ENCODE peak calls at places on chromosomes 6 and 20, in five cellular contexts. U, V, O, W and R are unnamed samples.

GRCh38 chr6:13234130-13234529 is 94.2 kb downstream of the TBC1D7 start:
- DNase-seq in O (no peak), W (no peak), U (no peak), V (peak; percentile 85), R (no peak)

GRCh38 chr6:170291271-170292110 is 613 bp upstream of the DLL1 start:
- DNase-seq in W (no peak), V (peak; percentile 32), O (peak; percentile 56), U (peak; percentile 27), R (no peak)

GRCh38 chr6:8082954-8083858 is 19.0 kb upstream of the BLOC1S5 start:
- DNase-seq in O (no peak), V (peak; percentile 82), U (no peak), W (no peak), R (peak; percentile 81)

GRCh38 chr20:3248993-3249347 is 10.0 kb upstream of the SLC4A11 start:
- DNase-seq in O (no peak), U (no peak), V (no peak), W (no peak), R (no peak)

GRCh38 chr6:52263709-52264320 is 19.5 kb upstream of the IL17F start:
- DNase-seq in O (no peak), W (peak; percentile 66), U (peak; percentile 55), V (peak; percentile 67), R (peak; percentile 17)

GRCh38 chr6:71965404-71965803 is 79.1 kb downstream of the RIMS1 start:
- DNase-seq in V (peak; percentile 25), W (no peak), O (no peak), U (no peak), R (no peak)

GRCh38 chr20:57043091-57043490 is 223.3 kb downstream of the BMP7 start:
- DNase-seq in W (no peak), O (no peak), V (peak; percentile 34), U (no peak), R (no peak)

GRCh38 chr20:32737371-32738223 is 5.7 kb downstream of the COMMD7 start:
- DNase-seq in O (no peak), V (peak; percentile 81), U (no peak), W (peak; percentile 42), R (peak; percentile 17)